ENCODE peak calls at places on chromosomes 3 and 15, in ten cellular contexts. U is HepG2; H is right atrium auricular region; O is psoas muscle; I is CD8-positive, alpha-beta T cell; J is A549; N is PC-9; S is ovary; Y is tibial artery; D is colonic mucosa. B is an unnamed sample.
A peak's percentile ranks its signal among the peaks of the same experiment; 100 is the strongest.

GRCh38 chr15:31302778-31303433 is 23.7 kb upstream of the KLF13 start:
- DNase-seq in U (no peak), H (no peak), O (peak; percentile 47), I (no peak), J (no peak), N (no peak), S (no peak), Y (peak; percentile 60), D (no peak), B (no peak)

GRCh38 chr15:71357357-71357756 is 242.1 kb downstream of the THSD4 start:
- DNase-seq in U (no peak), H (no peak), O (no peak), I (no peak), J (no peak), N (no peak), S (no peak), Y (no peak), D (peak; percentile 69), B (no peak)

GRCh38 chr3:196082471-196082971 is 631 bp upstream of the TFRC start:
- DNase-seq in U (peak; percentile 10), H (no peak), O (no peak), I (no peak), J (no peak), N (peak; percentile 51), S (no peak), Y (no peak), D (peak; percentile 39), B (no peak)

GRCh38 chr3:118101891-118102290 is 932.8 kb downstream of the IGSF11 start:
- DNase-seq in U (no peak), H (no peak), O (no peak), I (no peak), J (no peak), N (no peak), S (no peak), Y (no peak), D (no peak), B (no peak)

GRCh38 chr15:29844290-29844903 is 22.1 kb upstream of the TJP1 start:
- DNase-seq in U (no peak), H (no peak), O (no peak), I (no peak), J (no peak), N (peak; percentile 90), S (no peak), Y (no peak), D (no peak), B (no peak)

GRCh38 chr3:149407898-149408297 is 30.4 kb upstream of the TM4SF1 start:
- DNase-seq in U (peak; percentile 39), H (no peak), O (no peak), I (no peak), J (no peak), N (no peak), S (no peak), Y (no peak), D (no peak), B (no peak)

GRCh38 chr3:46368569-46368968 is 2.2 kb upstream of the CCR5 start:
- DNase-seq in U (no peak), H (peak; percentile 74), O (peak; percentile 74), I (peak; percentile 44), J (peak; percentile 18), N (no peak), S (no peak), Y (peak; percentile 71), D (peak; percentile 47), B (peak; percentile 51)

GRCh38 chr15:85592148-85592547 is 202.6 kb downstream of the KLHL25 start:
- DNase-seq in U (peak; percentile 27), H (no peak), O (no peak), I (no peak), J (peak; percentile 79), N (peak; percentile 95), S (no peak), Y (no peak), D (no peak), B (no peak)

GRCh38 chr3:197485143-197485542 is 70.6 kb downstream of the BDH1 start:
- DNase-seq in U (no peak), H (no peak), O (no peak), I (no peak), J (no peak), N (no peak), S (no peak), Y (no peak), D (no peak), B (no peak)
- TF ChIP-seq CTCF in U (no peak), H (no peak), O (no peak), I (no peak), J (no peak), N (no peak), S (no peak), Y (no peak), D (no peak), B (no peak)

DNA sequence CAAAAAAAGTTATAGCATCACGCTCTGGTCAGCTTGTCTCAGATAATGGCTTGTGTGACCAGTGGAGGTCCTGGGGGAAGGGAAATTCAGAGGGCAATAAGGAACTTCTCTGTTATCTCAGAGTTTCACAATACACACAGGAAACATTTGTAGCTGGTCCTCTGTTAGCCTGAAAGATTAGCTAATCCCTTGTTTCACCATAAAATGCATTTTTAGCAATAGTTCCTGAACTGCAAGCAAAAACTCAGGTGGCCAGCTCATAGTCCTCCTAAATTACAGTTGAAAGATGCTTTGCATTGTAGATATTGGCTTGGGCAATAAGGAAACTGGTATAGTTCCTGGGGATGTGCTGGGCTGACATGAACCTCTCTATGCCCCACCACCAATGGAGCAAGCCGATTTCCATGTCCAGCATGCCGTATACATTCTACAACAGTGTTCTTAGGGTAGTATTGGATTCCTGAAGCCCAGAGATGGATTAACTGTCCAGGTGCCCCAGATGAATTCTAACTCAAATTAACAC is 141.5 kb upstream of the TBL1XR1 start:
- DNase-seq in U (peak; percentile 95), H (no peak), O (no peak), I (no peak), J (peak; percentile 24), N (peak; percentile 84), S (no peak), Y (no peak), D (peak; percentile 71), B (no peak)
- H3K4me1 ChIP-seq in U (peaks cover 77% of the 10 kb centered on the region), H (no peaks in the 10 kb centered on the region), O (peaks cover 42% of the 10 kb centered on the region), I (peaks cover 4% of the 10 kb centered on the region), J (peaks cover 18% of the 10 kb centered on the region), N (peaks cover 50% of the 10 kb centered on the region), S (peaks cover 4% of the 10 kb centered on the region), Y (no peaks in the 10 kb centered on the region), D (peaks cover 4% of the 10 kb centered on the region), B (peaks cover 20% of the 10 kb centered on the region)

GRCh38 chr3:35654471-35654870 is 15.1 kb downstream of the ARPP21 start:
- DNase-seq in U (no peak), H (no peak), O (no peak), I (no peak), J (no peak), N (no peak), S (no peak), Y (no peak), D (no peak), B (no peak)

GRCh38 chr3:35664460-35664919 is 25.2 kb downstream of the ARPP21 start:
- DNase-seq in U (no peak), H (no peak), O (peak; percentile 91), I (no peak), J (no peak), N (no peak), S (peak; percentile 52), Y (peak; percentile 61), D (no peak), B (peak; percentile 31)

GRCh38 chr3:35665390-35666055 is 26.2 kb downstream of the ARPP21 start:
- DNase-seq in U (no peak), H (no peak), O (no peak), I (no peak), J (no peak), N (no peak), S (no peak), Y (no peak), D (no peak), B (no peak)

GRCh38 chr3:35663471-35663870 is 24.1 kb downstream of the ARPP21 start:
- DNase-seq in U (no peak), H (no peak), O (peak; percentile 86), I (no peak), J (no peak), N (no peak), S (no peak), Y (no peak), D (no peak), B (no peak)

DNA sequence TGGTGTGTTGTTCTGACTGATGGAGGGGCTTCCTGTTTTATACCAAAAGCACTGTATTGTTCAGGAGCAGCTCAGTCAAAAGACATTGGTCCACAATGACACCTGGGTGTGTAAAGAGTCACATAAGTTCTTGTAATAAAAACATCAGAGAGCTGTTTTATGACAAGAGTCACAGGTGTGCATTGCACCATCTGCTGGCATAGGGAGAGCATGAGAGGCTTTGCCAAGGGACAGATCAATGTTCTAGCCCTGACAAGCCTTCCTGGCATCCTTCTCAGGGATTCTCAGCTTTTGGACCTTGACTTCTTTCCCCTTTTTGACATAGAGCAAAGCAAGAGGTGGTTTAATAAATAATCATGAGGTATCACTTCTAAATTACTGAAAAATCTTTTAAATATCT is 20.5 kb downstream of the ARPP21 start:
- DNase-seq in U (peak; percentile 2), H (no peak), O (peak; percentile 59), I (no peak), J (peak; percentile 41), N (peak; percentile 37), S (no peak), Y (no peak), D (peak; percentile 19), B (no peak)
- TF ChIP-seq CTCF in U (peak; percentile 24), H (no peak), O (no peak), I (no peak), J (peak; percentile 45), N (no peak), S (no peak), Y (no peak), D (no peak), B (no peak)

GRCh38 chr3:43998841-43999805 is 242.6 kb upstream of the TOPAZ1 start:
- DNase-seq in U (no peak), H (no peak), O (no peak), I (no peak), J (peak; percentile 86), N (peak; percentile 69), S (no peak), Y (no peak), D (no peak), B (no peak)

GRCh38 chr3:43998374-43998840 is 243.3 kb upstream of the TOPAZ1 start:
- DNase-seq in U (no peak), H (no peak), O (no peak), I (no peak), J (no peak), N (no peak), S (no peak), Y (no peak), D (no peak), B (no peak)

GRCh38 chr3:43995929-43996378 is 245.7 kb upstream of the TOPAZ1 start:
- DNase-seq in U (no peak), H (no peak), O (no peak), I (no peak), J (peak; percentile 52), N (peak; percentile 46), S (no peak), Y (no peak), D (no peak), B (no peak)

GRCh38 chr3:43996379-43997301 is 245.0 kb upstream of the TOPAZ1 start:
- DNase-seq in U (no peak), H (no peak), O (no peak), I (no peak), J (peak; percentile 78), N (peak; percentile 65), S (no peak), Y (no peak), D (no peak), B (no peak)

DNA sequence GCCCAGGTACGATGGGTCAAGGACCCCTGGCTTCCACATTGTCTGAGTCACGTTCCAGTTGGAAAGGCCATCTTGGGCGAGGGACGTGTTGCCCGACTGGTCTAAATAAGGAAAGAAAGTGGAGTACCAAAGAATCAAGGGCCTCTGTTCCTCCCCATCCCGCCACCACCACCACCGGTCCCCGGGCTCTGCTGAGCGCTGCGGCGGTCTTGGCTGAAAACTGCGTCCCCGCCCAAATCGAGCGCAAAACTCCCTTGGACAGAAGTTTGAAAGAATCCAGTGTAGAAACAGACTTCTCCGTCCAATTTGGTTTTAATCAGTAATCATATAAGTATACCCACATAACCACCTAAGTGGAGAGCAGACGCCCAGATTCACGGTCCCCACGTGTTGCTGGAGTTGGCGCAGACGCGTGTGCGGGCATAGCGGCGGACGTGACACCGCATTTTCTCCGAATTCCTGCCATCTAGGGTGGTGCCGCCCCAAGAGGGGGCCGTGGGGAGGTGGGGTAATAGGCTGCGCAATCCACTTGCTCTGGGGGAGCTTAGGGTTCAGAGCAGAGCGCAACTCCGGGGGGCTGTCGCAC is 243.8 kb upstream of the TOPAZ1 start:
- DNase-seq in U (no peak), H (no peak), O (no peak), I (no peak), J (peak; percentile 11), N (peak; percentile 52), S (no peak), Y (no peak), D (no peak), B (no peak)
- H3K4me1 ChIP-seq in U (no peaks in the 10 kb centered on the region), H (no peaks in the 10 kb centered on the region), O (peaks cover 31% of the 10 kb centered on the region), I (peaks cover 45% of the 10 kb centered on the region), J (peaks cover 35% of the 10 kb centered on the region), N (peaks cover 26% of the 10 kb centered on the region), S (peaks cover 19% of the 10 kb centered on the region), Y (no peaks in the 10 kb centered on the region), D (peaks cover 6% of the 10 kb centered on the region), B (peaks cover 52% of the 10 kb centered on the region)

B was measured in stomach.